ENCODE peak calls at places on chromosome 1, in eight cellular contexts. R is transverse colon, F is left ventricle myocardium inferior, T is ovary, Q is adrenal gland, S is lung, C is neural progenitor cell, D is RWPE2. Y is an unnamed sample.

GRCh38 chr1:91523462-91523861 is 22.8 kb downstream of the CDC7 start:
- DNase-seq in F (no peak), R (no peak), D (no peak), S (no peak), Q (no peak), C (no peak), T (no peak), Y (no peak)

GRCh38 chr1:100799954-100800612 is 80.5 kb downstream of the VCAM1 start:
- DNase-seq in S (no peak), Q (no peak), R (no peak), C (no peak), D (no peak), T (no peak), F (no peak), Y (no peak)

GRCh38 chr1:3431266-3431665 is 23.2 kb upstream of the ARHGEF16 start:
- DNase-seq in F (no peak), T (no peak), S (no peak), Q (no peak), C (peak; percentile 62), D (no peak), R (no peak), Y (no peak)

GRCh38 chr1:57839067-57839466 is 415.2 kb upstream of the DAB1 start:
- DNase-seq in R (no peak), S (no peak), Q (no peak), F (no peak), D (no peak), C (no peak), T (no peak), Y (no peak)

GRCh38 chr1:64925594-64925993 is 40.8 kb downstream of the JAK1 start:
- DNase-seq in D (no peak), R (no peak), F (no peak), T (no peak), Q (no peak), C (no peak), S (no peak), Y (no peak)

GRCh38 chr1:89820423-89821321 is at the start of gene LRRC8D:
- DNase-seq in C (peak; percentile 95), R (peak; percentile 89), D (peak; percentile 73), S (peak; percentile 85), Q (peak; percentile 90), F (peak; percentile 88), T (peak; percentile 75), Y (peak; percentile 91)

GRCh38 chr1:233364695-233365539 is 37.4 kb downstream of the MAP3K21 start:
- DNase-seq in F (no peak), S (no peak), Q (no peak), D (no peak), T (no peak), R (no peak), C (no peak), Y (no peak)

GRCh38 chr1:160406131-160406968 is 6.0 kb downstream of the VANGL2 start:
- DNase-seq in S (no peak), F (no peak), T (no peak), Q (no peak), R (no peak), C (peak; percentile 0), D (no peak), Y (no peak)

GRCh38 chr1:116880952-116881351 is 28.8 kb upstream of the PTGFRN start:
- DNase-seq in C (no peak), Q (peak; percentile 67), D (no peak), S (no peak), T (no peak), F (peak; percentile 45), R (no peak), Y (no peak)

GRCh38 chr1:38817958-38818705 is 41.4 kb downstream of the RRAGC start:
- DNase-seq in D (no peak), Q (peak; percentile 27), S (no peak), F (no peak), T (peak; percentile 53), C (peak; percentile 91), R (peak; percentile 15), Y (no peak)

GRCh38 chr1:180157576-180158057 is 2.9 kb downstream of the QSOX1 start:
- DNase-seq in R (peak; percentile 44), D (no peak), C (no peak), T (no peak), S (no peak), Q (peak; percentile 49), F (no peak), Y (no peak)

GRCh38 chr1:195721210-195721971 is 886.8 kb downstream of the KCNT2 start:
- DNase-seq in C (no peak), F (no peak), Q (no peak), R (peak; percentile 69), T (no peak), S (no peak), D (no peak), Y (no peak)

GRCh38 chr1:84960371-84960770 is 36.5 kb downstream of the MCOLN2 start:
- DNase-seq in F (no peak), Q (peak; percentile 40), T (no peak), R (no peak), S (no peak), D (no peak), C (no peak), Y (no peak)

GRCh38 chr1:164755674-164756073 is 196.7 kb downstream of the PBX1 start:
- DNase-seq in C (no peak), S (no peak), Q (peak; percentile 35), D (no peak), F (no peak), R (no peak), T (no peak), Y (no peak)

GRCh38 chr1:115593365-115594259 is 48.2 kb upstream of the VANGL1 start:
- DNase-seq in T (no peak), F (no peak), R (no peak), Q (no peak), S (no peak), C (no peak), D (no peak), Y (peak; percentile 64)

GRCh38 chr1:115592264-115592663 is 49.5 kb upstream of the VANGL1 start:
- DNase-seq in D (no peak), T (no peak), S (no peak), C (no peak), Q (no peak), R (no peak), F (no peak), Y (no peak)

GRCh38 chr1:115595279-115596079 is 46.3 kb upstream of the VANGL1 start:
- DNase-seq in R (peak; percentile 79), S (peak; percentile 86), D (peak; percentile 78), T (peak; percentile 88), C (peak; percentile 87), F (peak; percentile 91), Q (peak; percentile 91), Y (peak; percentile 85)

GRCh38 chr1:115596080-115596795 is 45.5 kb upstream of the VANGL1 start:
- DNase-seq in Q (no peak), S (no peak), D (no peak), T (no peak), R (no peak), C (no peak), F (no peak), Y (no peak)
- TF ChIP-seq CTCF in Q (no peak), S (no peak), D (peak; percentile 75), T (peak; percentile 2), R (no peak), C (no peak), F (peak; percentile 8), Y (no peak)

DNA sequence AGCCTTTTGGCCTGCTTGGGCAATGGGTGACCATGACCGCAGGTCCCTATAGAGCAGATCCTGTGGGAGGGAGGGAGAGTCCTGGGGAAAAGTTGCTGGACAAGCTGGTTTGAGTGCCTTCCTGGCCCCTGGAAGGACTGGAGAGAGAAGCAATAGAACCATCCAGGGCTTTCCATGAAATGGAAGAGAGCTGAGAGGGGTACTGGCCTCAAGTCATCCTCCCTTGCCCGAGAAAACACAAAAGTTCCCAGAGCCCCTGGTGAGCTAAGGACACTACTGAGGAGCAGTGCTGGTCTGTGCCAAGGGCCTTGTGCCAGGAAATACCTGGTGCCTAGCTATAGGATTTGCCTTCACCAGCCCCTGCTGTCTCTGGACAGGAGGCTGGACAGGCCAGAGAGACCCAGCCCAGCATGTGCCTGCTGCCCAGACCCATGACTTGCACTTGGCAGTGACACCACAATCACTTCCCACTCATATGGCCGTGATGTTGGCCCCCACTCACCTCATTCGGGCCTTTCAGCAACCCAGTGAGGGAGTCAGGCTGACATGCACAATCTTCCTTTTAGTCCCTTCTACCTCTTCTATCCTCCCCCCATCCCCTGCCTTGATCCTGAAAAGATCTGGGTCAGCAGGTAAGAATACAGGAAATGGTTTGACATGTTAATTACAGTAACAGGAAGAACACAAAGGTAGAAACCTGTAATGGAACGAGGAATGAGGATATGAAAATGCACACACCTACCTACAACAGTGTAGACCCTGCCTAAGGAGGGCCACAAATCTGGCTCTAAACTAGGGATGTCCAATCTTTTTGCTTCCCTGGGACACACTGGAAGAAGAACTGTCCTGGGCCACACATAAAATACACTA is 7.0 kb downstream of the SH3BP5L start:
- DNase-seq in R (no peak), T (no peak), D (no peak), Q (no peak), F (no peak), S (no peak), C (no peak), Y (peak; percentile 52)
- H3K27ac ChIP-seq in R (no peak overlapping the region), T (no peak overlapping the region), D (no peak overlapping the region), Q (no peak overlapping the region), F (no peak overlapping the region), S (no peak overlapping the region), C (no peak overlapping the region), Y (no peak overlapping the region)

DNA sequence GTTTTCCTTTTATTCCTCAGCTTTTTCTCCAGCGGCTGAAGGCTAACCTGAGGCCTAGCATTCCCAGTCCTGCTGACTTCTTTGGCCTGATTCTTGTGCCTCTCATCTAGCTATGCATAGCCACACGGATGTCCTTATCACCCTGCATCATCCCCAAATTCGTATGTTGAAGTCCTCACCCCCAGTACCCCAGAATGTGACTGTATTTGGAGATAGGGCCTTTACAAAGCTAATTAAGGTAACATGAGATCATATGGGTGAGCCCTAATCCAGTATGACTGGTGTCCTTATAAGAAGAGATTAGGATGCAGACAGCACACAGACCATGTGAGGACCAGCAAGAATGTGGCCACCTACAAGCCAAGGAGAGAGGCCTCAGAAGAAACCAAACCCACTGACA is 44.6 kb downstream of the CDCP2 start:
- DNase-seq in Q (no peak), T (no peak), F (no peak), D (no peak), C (no peak), R (no peak), S (no peak), Y (no peak)
- H3K4me3 ChIP-seq in Q (no peak overlapping the region), T (no peak overlapping the region), F (no peak overlapping the region), D (no peak overlapping the region), C (no peak overlapping the region), R (no peak overlapping the region), S (no peak overlapping the region), Y (no peak overlapping the region)

GRCh38 chr1:97137862-97138514 is 416.4 kb downstream of the PTBP2 start:
- DNase-seq in C (peak; percentile 43), Q (peak; percentile 32), T (no peak), F (no peak), D (no peak), R (peak; percentile 10), S (no peak), Y (no peak)
- TF ChIP-seq CTCF in C (peak; percentile 59), Q (peak; percentile 40), T (no peak), F (peak; percentile 78), D (peak; percentile 79), R (peak; percentile 58), S (peak; percentile 21), Y (peak; percentile 45)

GRCh38 chr1:234539666-234540403 is 60.9 kb upstream of the TARBP1 start:
- DNase-seq in D (no peak), Q (no peak), S (no peak), F (no peak), T (no peak), R (no peak), C (no peak), Y (peak; percentile 56)
- H3K27ac ChIP-seq in D (peak overlapping the region; percentile 61), Q (no peak overlapping the region), S (no peak overlapping the region), F (peak overlapping the region; percentile 98), T (no peak overlapping the region), R (peak overlapping the region; percentile 93), C (no peak overlapping the region), Y (peak overlapping the region; percentile 91)

Y was measured in coronary artery.